ENCODE peak calls at places on chromosomes 5 and 9, in four cellular contexts. O is left lobe of liver, D is ELF-1, C is glutamatergic neuron. L is an unnamed sample.

GRCh38 chr5:34001231-34001935 is 6.5 kb downstream of the AMACR start:
- DNase-seq in O (peak; percentile 80), D (peak; percentile 33), C (no peak), L (no peak)

GRCh38 chr5:34914671-34915138 is 599 bp downstream of the RAD1 start:
- DNase-seq in O (peak; percentile 63), D (no peak), C (peak; percentile 24), L (peak; percentile 49)

GRCh38 chr5:50966986-50967385 is 300.5 kb downstream of the PARP8 start:
- DNase-seq in O (no peak), D (no peak), C (no peak), L (no peak)

GRCh38 chr9:80378669-80379293 is 807.0 kb downstream of the TLE4 start:
- DNase-seq in O (no peak), D (no peak), C (no peak), L (no peak)

GRCh38 chr5:154603978-154604679 is 126.1 kb upstream of the HAND1 start:
- DNase-seq in O (no peak), D (peak; percentile 93), C (no peak), L (no peak)

GRCh38 chr9:31259824-31260223 is 1124.6 kb upstream of the ACO1 start:
- DNase-seq in O (no peak), D (peak; percentile 8), C (no peak), L (no peak)

GRCh38 chr5:97968346-97968745 is 785.3 kb upstream of the RIOK2 start:
- DNase-seq in O (no peak), D (no peak), C (no peak), L (no peak)

GRCh38 chr5:13356226-13356625 is 588.3 kb downstream of the DNAH5 start:
- DNase-seq in O (no peak), D (no peak), C (no peak), L (no peak)

GRCh38 chr5:151115272-151115905 is 34.6 kb upstream of the TNIP1 start:
- DNase-seq in O (peak; percentile 78), D (peak; percentile 78), C (peak; percentile 91), L (peak; percentile 79)

GRCh38 chr5:407051-407450 is 35.9 kb upstream of the EXOC3 start:
- DNase-seq in O (no peak), D (no peak), C (no peak), L (no peak)

GRCh38 chr5:139147743-139148079 is 50.5 kb downstream of the SIL1 start:
- DNase-seq in O (peak; percentile 78), D (no peak), C (no peak), L (no peak)

GRCh38 chr9:25814023-25814422 is 135.8 kb upstream of the TUSC1 start:
- DNase-seq in O (no peak), D (no peak), C (no peak), L (no peak)

GRCh38 chr9:138022121-138022741 is 144.6 kb downstream of the CACNA1B start:
- DNase-seq in O (peak; percentile 45), D (peak; percentile 83), C (peak; percentile 72), L (peak; percentile 41)

GRCh38 chr9:109118802-109119438 is 827 bp downstream of the TMEM245 start:
- DNase-seq in O (peak; percentile 57), D (peak; percentile 73), C (peak; percentile 16), L (no peak)

GRCh38 chr5:132019857-132020555 is 8.5 kb upstream of the ACSL6 start:
- DNase-seq in O (no peak), D (no peak), C (no peak), L (no peak)

GRCh38 chr5:132060501-132061161 is at the start of gene IL3:
- DNase-seq in O (peak; percentile 30), D (no peak), C (peak; percentile 4), L (no peak)

GRCh38 chr5:20276061-20276958 is 288.3 kb upstream of the CDH18 start:
- DNase-seq in O (no peak), D (peak; percentile 3), C (no peak), L (no peak)

L was measured in K562.